ENCODE peak calls at places on chromosomes 6 and 20, in six cellular contexts. L is A549, X is HepG2, M is GM12878, U is K562, Y is endothelial cell of umbilical vein. T is an unnamed sample.

GRCh38 chr20:35307666-35308653 is 15.7 kb upstream of the FAM83C start:
- DNase-seq in X (no peak), U (no peak), L (no peak), M (no peak), Y (peak), T (peak)

GRCh38 chr6:40555092-40555491 is 32.1 kb downstream of the LRFN2 start:
- DNase-seq in X (no peak), Y (no peak), U (no peak), L (no peak), M (no peak), T (no peak)

GRCh38 chr20:62365814-62366369 is 1.2 kb downstream of the LAMA5 start:
- DNase-seq in M (no peak), U (peak), Y (no peak), L (no peak), X (no peak), T (no peak)

GRCh38 chr6:165098165-165098564 is 211.2 kb downstream of the C6orf118 start:
- DNase-seq in X (no peak), M (no peak), U (peak), Y (no peak), L (peak), T (peak)

GRCh38 chr6:32163559-32164258 is 686 bp upstream of the EGFL8 start:
- DNase-seq in L (no peak), Y (no peak), U (no peak), X (no peak), M (no peak), T (no peak)

GRCh38 chr20:58321205-58321604 is 11.7 kb downstream of the RAB22A start:
- DNase-seq in Y (no peak), M (no peak), L (no peak), U (no peak), X (no peak), T (no peak)

GRCh38 chr6:138970856-138971425 is 17.1 kb downstream of the REPS1 start:
- DNase-seq in X (no peak), U (no peak), M (no peak), L (no peak), Y (peak), T (peak)

GRCh38 chr6:93021235-93021909 is 398.0 kb downstream of the EPHA7 start:
- DNase-seq in U (no peak), X (no peak), L (no peak), Y (no peak), M (no peak), T (no peak)

GRCh38 chr20:38229376-38230252 is 30.9 kb downstream of the KIAA1755 start:
- DNase-seq in L (no peak), M (no peak), U (peak), Y (peak), X (peak), T (peak)

GRCh38 chr6:143183735-143184134 is 123.0 kb downstream of the AIG1 start:
- DNase-seq in M (no peak), L (no peak), U (no peak), Y (peak), X (no peak), T (no peak)

GRCh38 chr6:168122011-168122410 is 43.0 kb upstream of the FRMD1 start:
- DNase-seq in X (no peak), Y (no peak), L (no peak), U (no peak), M (no peak), T (no peak)

GRCh38 chr6:135084916-135085269 is 30.3 kb upstream of the HBS1L start:
- DNase-seq in L (no peak), U (no peak), M (no peak), X (no peak), Y (no peak), T (no peak)

GRCh38 chr6:105111871-105112270 is 67.9 kb downstream of the POPDC3 start:
- DNase-seq in U (no peak), X (no peak), M (no peak), Y (no peak), L (no peak), T (no peak)

GRCh38 chr6:72643214-72643613 is 21.4 kb downstream of the KCNQ5 start:
- DNase-seq in X (no peak), Y (no peak), M (no peak), U (no peak), L (no peak), T (no peak)

GRCh38 chr20:46964299-46965123 is 69.9 kb downstream of the EYA2 start:
- DNase-seq in U (no peak), Y (no peak), M (no peak), X (no peak), L (no peak), T (no peak)

GRCh38 chr20:41510224-41510623 is 108.0 kb downstream of the CHD6 start:
- DNase-seq in Y (peak), U (no peak), L (no peak), M (no peak), X (no peak), T (no peak)

GRCh38 chr20:32585011-32585518 is at the start of gene NOL4L:
- DNase-seq in X (no peak), U (peak), M (no peak), L (no peak), Y (no peak), T (peak)

GRCh38 chr6:53201270-53201669 is 52.6 kb upstream of the GCM1 start:
- DNase-seq in U (no peak), M (no peak), Y (no peak), X (no peak), L (no peak), T (no peak)

GRCh38 chr6:13480631-13481501 is 6.5 kb downstream of the GFOD1 start:
- DNase-seq in X (no peak), Y (peak), M (no peak), U (no peak), L (no peak), T (no peak)

GRCh38 chr6:122563364-122564052 is 46.7 kb upstream of the PKIB start:
- DNase-seq in M (no peak), L (no peak), U (no peak), X (no peak), Y (no peak), T (no peak)

GRCh38 chr6:105769987-105770386 is 316.1 kb upstream of the PRDM1 start:
- DNase-seq in X (no peak), L (no peak), M (no peak), U (no peak), Y (no peak), T (no peak)

GRCh38 chr6:123994891-123995635 is 191.4 kb downstream of the NKAIN2 start:
- DNase-seq in X (no peak), M (no peak), U (no peak), L (no peak), Y (no peak), T (no peak)

GRCh38 chr6:40353197-40353966 is 233.8 kb downstream of the LRFN2 start:
- DNase-seq in M (no peak), Y (no peak), X (no peak), L (no peak), U (peak), T (no peak)

GRCh38 chr6:49409951-49410542 is 53.0 kb downstream of the MMUT start:
- DNase-seq in Y (peak), L (peak), M (peak), U (peak), X (peak), T (peak)

GRCh38 chr6:143556529-143556928 is 45.0 kb upstream of the FUCA2 start:
- DNase-seq in U (no peak), L (no peak), M (no peak), Y (no peak), X (no peak), T (no peak)

GRCh38 chr20:10921491-10922010 is 247.8 kb upstream of the JAG1 start:
- DNase-seq in M (no peak), L (no peak), U (no peak), X (no peak), Y (no peak), T (no peak)

GRCh38 chr20:10920396-10920795 is 246.6 kb upstream of the JAG1 start:
- DNase-seq in U (no peak), M (no peak), L (no peak), Y (no peak), X (no peak), T (no peak)

GRCh38 chr20:10924628-10925266 is 250.9 kb upstream of the JAG1 start:
- DNase-seq in M (no peak), U (no peak), L (no peak), X (no peak), Y (no peak), T (no peak)

GRCh38 chr20:10922521-10922920 is 248.7 kb upstream of the JAG1 start:
- DNase-seq in M (no peak), U (no peak), Y (no peak), L (no peak), X (no peak), T (no peak)

GRCh38 chr20:10922941-10923340 is 249.1 kb upstream of the JAG1 start:
- DNase-seq in M (no peak), L (no peak), Y (no peak), X (no peak), U (no peak), T (no peak)
- TF ChIP-seq MYC in M (no peak), L (no peak), Y (no peak), X (no peak), U (no peak), T (no peak)

DNA sequence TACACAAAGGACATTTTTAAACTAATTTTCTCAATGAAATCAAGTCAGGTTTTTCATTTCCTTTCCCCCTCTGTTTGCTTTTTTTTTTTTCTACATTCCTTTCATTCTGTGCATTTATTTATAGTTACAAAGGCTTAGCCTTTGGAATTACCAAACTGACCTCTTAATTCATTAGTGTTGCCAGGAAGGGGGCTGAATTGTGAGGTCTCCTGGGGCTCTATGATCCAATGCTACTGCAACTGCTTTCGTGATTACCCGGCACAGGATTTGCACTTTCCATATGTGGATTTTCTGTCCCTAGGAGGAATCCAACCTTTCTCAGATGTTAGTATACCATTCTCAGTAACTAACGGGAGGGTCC is 35.3 kb downstream of the NEDD9 start:
- DNase-seq in X (no peak), U (no peak), M (no peak), L (no peak), Y (peak), T (no peak)
- H3K4me3 ChIP-seq in X (no peak), U (no peak), M (no peak), L (no peak), Y (no peak), T (no peak)

DNA sequence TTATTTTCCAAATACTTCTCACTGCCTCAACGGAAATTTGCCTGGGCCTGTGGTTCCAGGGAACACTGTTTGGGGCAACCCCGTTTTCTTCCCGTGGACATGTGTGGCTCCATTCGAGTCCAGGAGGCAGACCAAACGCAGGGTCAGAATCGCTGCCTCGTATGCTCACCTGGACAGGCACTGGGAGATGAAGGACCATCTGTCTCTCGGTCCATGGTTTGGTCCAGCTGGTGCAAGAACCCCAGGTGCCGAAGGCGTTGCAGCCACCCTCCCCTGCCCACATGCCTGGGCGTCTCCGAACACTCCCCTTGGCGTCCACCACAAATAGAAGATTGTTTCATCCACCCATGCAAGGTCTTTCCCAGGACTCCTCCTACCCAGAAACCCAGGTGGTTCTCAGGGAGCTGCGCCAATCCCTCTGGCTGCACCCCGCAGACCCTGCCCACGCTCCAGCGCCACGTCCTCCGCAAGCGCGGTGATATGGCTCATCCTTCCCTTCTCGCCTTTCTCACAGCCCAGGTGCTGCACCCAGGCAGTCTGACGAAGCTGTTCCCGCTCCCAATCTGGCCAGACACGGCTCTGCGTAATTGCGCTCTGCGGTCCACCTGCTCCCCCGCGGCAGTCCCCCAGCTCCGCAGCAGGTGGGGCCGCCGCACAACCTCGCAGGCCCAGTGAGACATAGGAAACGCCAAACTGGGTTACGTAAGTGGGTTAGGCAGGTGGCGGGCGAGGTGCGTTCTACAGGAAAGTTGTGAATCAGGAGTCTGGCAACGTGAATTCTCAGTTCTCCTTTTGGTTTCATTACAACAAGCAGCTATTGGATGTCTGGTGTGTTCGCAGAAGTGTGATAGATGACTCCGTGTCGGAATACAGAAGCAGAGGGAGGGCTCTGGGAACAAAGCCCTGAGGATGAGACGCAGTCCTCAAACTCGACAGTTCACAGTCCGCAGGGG is 146.2 kb upstream of the ECI2 start:
- DNase-seq in L (no peak), Y (peak), U (no peak), X (no peak), M (peak), T (peak)
- TF ChIP-seq CTCF in L (no peak), Y (no peak), U (peak), X (peak), M (peak), T (no peak)

DNA sequence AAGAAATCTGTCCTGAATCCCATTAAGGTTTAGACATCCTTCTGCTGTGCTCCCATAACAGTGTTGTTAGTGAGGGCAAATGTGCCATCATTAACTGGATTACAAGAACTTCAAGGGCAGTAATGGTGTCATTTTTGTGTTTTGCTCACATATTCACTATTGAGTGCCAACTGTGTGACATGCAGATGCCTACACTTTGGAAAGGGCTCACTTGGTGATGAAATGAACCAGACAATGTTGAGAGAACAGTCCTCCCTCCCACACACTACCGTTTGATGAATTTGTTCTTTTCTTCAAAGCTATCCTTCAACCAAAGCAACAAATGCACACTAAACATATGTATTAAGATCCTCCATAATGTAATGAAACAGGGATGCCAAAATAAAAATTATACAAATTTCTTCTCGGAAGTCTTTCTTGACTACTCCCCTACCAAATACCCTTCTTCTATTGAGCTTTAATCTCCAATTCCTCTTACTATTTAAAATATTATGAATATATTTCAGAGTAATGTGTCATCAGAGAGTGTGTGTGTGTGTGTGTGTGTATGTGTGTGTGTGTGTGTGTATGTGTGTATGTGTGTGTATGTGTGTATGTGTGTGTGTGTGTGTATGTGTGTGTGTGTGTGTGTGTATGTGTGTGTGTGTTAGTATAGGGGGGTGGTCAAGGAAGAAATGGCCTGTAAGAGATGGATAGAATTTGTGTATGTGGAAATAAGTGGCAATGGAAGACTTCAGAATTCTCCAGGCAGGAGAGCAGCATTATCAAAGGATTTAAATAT is 92.3 kb upstream of the ENPP5 start:
- DNase-seq in U (no peak), Y (no peak), X (no peak), L (no peak), M (no peak), T (no peak)
- TF ChIP-seq MYC in U (no peak), Y (no peak), X (no peak), L (no peak), M (no peak), T (no peak)

DNA sequence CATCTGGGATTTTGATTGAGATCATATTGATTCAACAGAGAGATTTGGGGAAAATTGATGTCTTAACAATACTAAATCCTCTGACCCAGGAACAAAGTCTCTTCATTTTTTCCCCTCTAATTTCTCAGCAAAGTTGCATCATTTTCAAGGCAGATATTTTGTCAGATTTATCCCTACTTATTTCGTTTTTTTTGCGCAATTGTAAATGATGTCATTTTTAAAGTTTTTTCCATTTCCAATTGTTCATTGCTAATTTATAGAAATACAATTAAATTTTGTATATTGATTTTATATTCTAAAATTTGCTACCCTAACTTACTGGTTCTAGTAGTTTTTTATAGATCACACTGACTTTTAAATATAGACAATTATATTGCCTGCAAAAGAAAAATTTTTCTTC is 97.6 kb upstream of the TMEM170B start:
- DNase-seq in M (no peak), Y (no peak), X (no peak), L (no peak), U (no peak), T (no peak)
- H3K4me3 ChIP-seq in M (no peak), Y (no peak), X (no peak), L (no peak), U (no peak), T (no peak)

DNA sequence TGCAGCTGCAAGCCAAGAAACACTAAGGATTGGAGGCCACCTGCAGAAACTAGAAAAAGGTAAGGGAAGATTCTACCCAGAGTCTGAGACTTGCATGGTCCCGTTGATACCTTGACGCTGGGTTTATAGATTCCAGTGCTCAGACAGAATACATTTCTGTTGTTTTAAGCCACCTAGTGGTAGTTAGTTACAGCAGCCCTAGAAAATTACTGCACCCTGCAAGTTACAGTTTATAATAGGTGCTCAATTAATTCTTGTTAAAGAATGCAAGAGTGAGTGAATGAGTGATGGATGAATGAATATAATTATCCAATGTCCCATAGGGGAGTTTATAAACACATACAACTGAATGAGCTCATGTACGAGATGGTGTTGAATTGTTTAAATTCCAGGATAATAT is 453.1 kb upstream of the SLC35B3 start:
- DNase-seq in Y (no peak), U (no peak), L (no peak), X (peak), M (no peak), T (peak)
- TF ChIP-seq CTCF in Y (no peak), U (peak), L (no peak), X (peak), M (peak), T (peak)

DNA sequence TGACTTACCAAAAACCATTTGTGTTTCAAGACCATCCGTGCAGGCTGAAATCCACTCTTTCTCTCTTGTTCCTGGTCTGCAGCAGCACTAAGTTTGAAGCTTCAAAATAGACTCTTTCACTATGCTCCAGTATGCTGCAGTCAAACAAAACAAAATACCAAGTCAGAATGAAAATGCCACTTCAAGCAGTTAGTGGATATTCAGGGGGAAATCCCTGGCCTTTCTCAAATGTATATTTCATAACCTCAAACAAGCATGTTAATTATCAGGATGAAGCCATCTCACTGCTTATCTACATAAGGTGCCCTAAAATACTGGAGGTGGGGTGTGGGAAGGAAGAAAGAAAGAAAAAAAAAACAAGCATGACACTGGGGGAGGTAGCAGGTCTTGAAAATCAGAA is 103.5 kb downstream of the ATXN1 start:
- DNase-seq in U (no peak), L (no peak), X (no peak), Y (no peak), M (no peak), T (no peak)
- TF ChIP-seq MYC in U (no peak), L (no peak), X (no peak), Y (no peak), M (no peak), T (no peak)

DNA sequence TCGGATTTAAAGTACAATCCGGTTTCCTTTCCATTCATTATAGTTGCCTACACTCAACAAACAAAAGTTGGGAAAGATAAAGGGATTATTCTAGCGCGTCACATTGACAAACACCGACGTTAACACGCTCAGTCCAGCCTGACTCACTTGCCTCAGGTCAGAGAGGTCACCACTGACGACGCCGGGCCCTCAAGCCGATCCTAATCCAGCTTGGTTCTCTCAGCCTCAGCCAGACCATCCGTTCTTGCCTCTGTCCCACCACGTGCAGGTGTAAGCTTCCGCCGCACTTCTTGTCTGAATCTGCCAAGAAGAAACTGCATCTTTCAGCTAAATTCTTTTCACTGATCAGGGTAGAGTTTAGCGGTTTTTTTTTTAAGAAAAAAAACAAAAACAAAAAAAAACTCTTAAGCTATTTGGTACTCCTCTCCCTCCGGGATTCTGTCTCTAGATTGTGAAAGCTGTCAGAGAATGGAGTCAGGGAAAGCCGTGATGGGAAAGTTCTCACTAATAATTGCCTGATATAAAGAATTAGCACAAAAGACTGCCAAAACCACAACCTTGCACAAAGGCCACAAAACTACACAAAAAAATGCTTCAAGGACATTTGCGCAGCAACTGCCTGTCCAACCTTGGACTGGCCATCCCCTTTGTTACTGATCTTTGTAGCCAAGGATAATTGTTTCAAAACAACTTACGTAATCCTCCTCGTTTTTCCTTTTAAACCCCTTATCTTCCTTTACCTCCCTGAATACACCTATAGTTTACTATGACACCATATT is 1.2 kb upstream of the PHF10 start:
- DNase-seq in L (peak), X (peak), M (no peak), U (peak), Y (peak), T (peak)
- H3K4me3 ChIP-seq in L (peak), X (peak), M (peak), U (peak), Y (peak), T (peak)

GRCh38 chr6:14510038-14510437 is 392.5 kb downstream of the CD83 start:
- DNase-seq in L (no peak), X (peak), U (peak), Y (no peak), M (no peak), T (no peak)
- TF ChIP-seq CTCF in L (no peak), X (no peak), U (peak), Y (no peak), M (peak), T (no peak)